ENCODE peak calls at places on chromosomes 7 and 10, in nine cellular contexts. One of them, this sample, is unnamed.

GRCh38 chr7:152910545-152911013 is 151.0 kb downstream of the ACTR3B start:
- DNase-seq in adrenal gland: no peak
- DNase-seq in mucosa of descending colon: no peak
- DNase-seq in PC-9: no peak
- DNase-seq in uterus: no peak
- DNase-seq in HCT116: no peak
- DNase-seq in left ventricle myocardium inferior: no peak
- DNase-seq in stomach: no peak
- DNase-seq in lower lobe of right lung: no peak
- DNase-seq in this sample: no peak

GRCh38 chr10:3435671-3436070 is 263.1 kb upstream of the PITRM1 start:
- DNase-seq in adrenal gland: no peak
- DNase-seq in mucosa of descending colon: no peak
- DNase-seq in PC-9: no peak
- DNase-seq in uterus: no peak
- DNase-seq in HCT116: no peak
- DNase-seq in left ventricle myocardium inferior: no peak
- DNase-seq in stomach: no peak
- DNase-seq in lower lobe of right lung: no peak
- DNase-seq in this sample: no peak

GRCh38 chr7:114218283-114218682 is 196.3 kb upstream of the FOXP2 start:
- DNase-seq in adrenal gland: no peak
- DNase-seq in mucosa of descending colon: no peak
- DNase-seq in PC-9: no peak
- DNase-seq in uterus: no peak
- DNase-seq in HCT116: no peak
- DNase-seq in left ventricle myocardium inferior: no peak
- DNase-seq in stomach: no peak
- DNase-seq in lower lobe of right lung: no peak
- DNase-seq in this sample: no peak

GRCh38 chr7:753190-753589 is 26.1 kb upstream of the PRKAR1B start:
- DNase-seq in adrenal gland: no peak
- DNase-seq in mucosa of descending colon: peak; percentile 22
- DNase-seq in PC-9: no peak
- DNase-seq in uterus: no peak
- DNase-seq in HCT116: no peak
- DNase-seq in left ventricle myocardium inferior: no peak
- DNase-seq in stomach: no peak
- DNase-seq in lower lobe of right lung: peak; percentile 31
- DNase-seq in this sample: no peak

GRCh38 chr10:44253769-44254462 is 131.0 kb downstream of the CXCL12 start:
- DNase-seq in adrenal gland: peak; percentile 51
- DNase-seq in mucosa of descending colon: no peak
- DNase-seq in PC-9: no peak
- DNase-seq in uterus: peak; percentile 36
- DNase-seq in HCT116: no peak
- DNase-seq in left ventricle myocardium inferior: peak; percentile 71
- DNase-seq in stomach: no peak
- DNase-seq in lower lobe of right lung: peak; percentile 65
- DNase-seq in this sample: no peak

GRCh38 chr7:109950256-109950655 is 1140.7 kb upstream of the LRRN3 start:
- DNase-seq in adrenal gland: no peak
- DNase-seq in mucosa of descending colon: no peak
- DNase-seq in PC-9: no peak
- DNase-seq in uterus: no peak
- DNase-seq in HCT116: no peak
- DNase-seq in left ventricle myocardium inferior: no peak
- DNase-seq in stomach: no peak
- DNase-seq in lower lobe of right lung: no peak
- DNase-seq in this sample: no peak

GRCh38 chr7:43847496-43847895 is 21.8 kb downstream of the MRPS24 start:
- DNase-seq in adrenal gland: no peak
- DNase-seq in mucosa of descending colon: no peak
- DNase-seq in PC-9: no peak
- DNase-seq in uterus: no peak
- DNase-seq in HCT116: no peak
- DNase-seq in left ventricle myocardium inferior: no peak
- DNase-seq in stomach: no peak
- DNase-seq in lower lobe of right lung: no peak
- DNase-seq in this sample: no peak

GRCh38 chr7:70389752-70390151 is 742.2 kb upstream of the GALNT17 start:
- DNase-seq in adrenal gland: no peak
- DNase-seq in mucosa of descending colon: no peak
- DNase-seq in PC-9: no peak
- DNase-seq in uterus: no peak
- DNase-seq in HCT116: no peak
- DNase-seq in left ventricle myocardium inferior: no peak
- DNase-seq in stomach: no peak
- DNase-seq in lower lobe of right lung: no peak
- DNase-seq in this sample: no peak

GRCh38 chr10:101305241-101306230 is 48.4 kb upstream of the BTRC start:
- DNase-seq in adrenal gland: no peak
- DNase-seq in mucosa of descending colon: no peak
- DNase-seq in PC-9: no peak
- DNase-seq in uterus: no peak
- DNase-seq in HCT116: no peak
- DNase-seq in left ventricle myocardium inferior: no peak
- DNase-seq in stomach: no peak
- DNase-seq in lower lobe of right lung: no peak
- DNase-seq in this sample: no peak

GRCh38 chr10:101311440-101312067 is 42.4 kb upstream of the BTRC start:
- DNase-seq in adrenal gland: peak; percentile 18
- DNase-seq in mucosa of descending colon: no peak
- DNase-seq in PC-9: no peak
- DNase-seq in uterus: no peak
- DNase-seq in HCT116: no peak
- DNase-seq in left ventricle myocardium inferior: no peak
- DNase-seq in stomach: no peak
- DNase-seq in lower lobe of right lung: no peak
- DNase-seq in this sample: no peak

GRCh38 chr10:101308051-101308450 is 45.9 kb upstream of the BTRC start:
- DNase-seq in adrenal gland: no peak
- DNase-seq in mucosa of descending colon: no peak
- DNase-seq in PC-9: no peak
- DNase-seq in uterus: no peak
- DNase-seq in HCT116: no peak
- DNase-seq in left ventricle myocardium inferior: no peak
- DNase-seq in stomach: no peak
- DNase-seq in lower lobe of right lung: no peak
- DNase-seq in this sample: no peak

GRCh38 chr10:101310528-101311439 is 43.2 kb upstream of the BTRC start:
- DNase-seq in adrenal gland: no peak
- DNase-seq in mucosa of descending colon: no peak
- DNase-seq in PC-9: no peak
- DNase-seq in uterus: no peak
- DNase-seq in HCT116: no peak
- DNase-seq in left ventricle myocardium inferior: peak; percentile 24
- DNase-seq in stomach: peak; percentile 47
- DNase-seq in lower lobe of right lung: no peak
- DNase-seq in this sample: no peak
- H3K4me3 ChIP-seq in adrenal gland: no peak overlapping the region
- H3K4me3 ChIP-seq in mucosa of descending colon: no peak overlapping the region
- H3K4me3 ChIP-seq in PC-9: no peak overlapping the region
- H3K4me3 ChIP-seq in uterus: peak overlapping the region; percentile 11
- H3K4me3 ChIP-seq in HCT116: no peak overlapping the region
- H3K4me3 ChIP-seq in left ventricle myocardium inferior: peak overlapping the region; percentile 62
- H3K4me3 ChIP-seq in stomach: peak overlapping the region; percentile 31
- H3K4me3 ChIP-seq in lower lobe of right lung: no peak overlapping the region
- H3K4me3 ChIP-seq in this sample: no peak overlapping the region

GRCh38 chr10:102624751-102625330 is 19.4 kb upstream of the TRIM8 start:
- DNase-seq in adrenal gland: no peak
- DNase-seq in mucosa of descending colon: no peak
- DNase-seq in PC-9: no peak
- DNase-seq in uterus: no peak
- DNase-seq in HCT116: no peak
- DNase-seq in left ventricle myocardium inferior: peak; percentile 2
- DNase-seq in stomach: no peak
- DNase-seq in lower lobe of right lung: peak; percentile 10
- DNase-seq in this sample: no peak

GRCh38 chr10:102624094-102624493 is 20.2 kb upstream of the TRIM8 start:
- DNase-seq in adrenal gland: no peak
- DNase-seq in mucosa of descending colon: no peak
- DNase-seq in PC-9: no peak
- DNase-seq in uterus: no peak
- DNase-seq in HCT116: no peak
- DNase-seq in left ventricle myocardium inferior: peak; percentile 10
- DNase-seq in stomach: no peak
- DNase-seq in lower lobe of right lung: no peak
- DNase-seq in this sample: no peak

GRCh38 chr10:102627141-102627445 is 17.2 kb upstream of the TRIM8 start:
- DNase-seq in adrenal gland: no peak
- DNase-seq in mucosa of descending colon: no peak
- DNase-seq in PC-9: no peak
- DNase-seq in uterus: no peak
- DNase-seq in HCT116: no peak
- DNase-seq in left ventricle myocardium inferior: no peak
- DNase-seq in stomach: no peak
- DNase-seq in lower lobe of right lung: no peak
- DNase-seq in this sample: no peak

GRCh38 chr10:102627446-102628293 is 16.6 kb upstream of the TRIM8 start:
- DNase-seq in adrenal gland: no peak
- DNase-seq in mucosa of descending colon: peak; percentile 60
- DNase-seq in PC-9: no peak
- DNase-seq in uterus: peak; percentile 80
- DNase-seq in HCT116: no peak
- DNase-seq in left ventricle myocardium inferior: peak; percentile 49
- DNase-seq in stomach: no peak
- DNase-seq in lower lobe of right lung: peak; percentile 62
- DNase-seq in this sample: no peak

DNA sequence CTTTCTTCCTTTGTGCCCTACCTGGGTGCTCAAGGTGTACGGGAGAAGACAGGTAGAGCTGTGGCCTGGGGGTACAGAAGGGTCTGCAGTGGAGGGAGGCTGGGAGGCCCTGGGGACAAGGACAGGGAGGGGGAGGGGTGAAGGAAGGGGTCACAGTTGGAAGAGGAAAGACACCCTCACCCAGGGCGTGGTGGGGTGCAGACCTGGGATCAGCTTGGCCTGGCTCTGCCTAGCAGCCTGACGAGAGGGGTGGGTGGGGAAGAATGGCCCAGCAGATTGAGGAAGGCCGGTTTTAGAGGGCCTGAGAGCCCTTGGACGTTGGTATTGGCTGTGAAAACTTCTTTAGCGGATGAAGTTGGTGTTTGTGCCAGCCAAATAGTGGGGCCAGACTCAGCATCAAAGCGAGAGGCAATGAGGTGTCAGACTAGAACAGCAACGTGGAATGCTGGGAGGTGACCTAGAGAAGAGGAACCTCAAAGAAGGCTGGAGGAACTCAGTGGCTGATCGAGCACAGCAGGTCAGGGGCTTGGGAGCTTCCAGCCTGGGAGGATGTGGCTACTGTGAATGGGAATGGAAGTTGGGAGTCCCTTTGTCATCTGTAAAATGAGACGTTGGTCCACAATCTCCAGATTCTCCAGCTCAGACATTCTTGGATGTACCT is 18.1 kb upstream of the TRIM8 start:
- DNase-seq in adrenal gland: no peak
- DNase-seq in mucosa of descending colon: no peak
- DNase-seq in PC-9: no peak
- DNase-seq in uterus: no peak
- DNase-seq in HCT116: no peak
- DNase-seq in left ventricle myocardium inferior: no peak
- DNase-seq in stomach: no peak
- DNase-seq in lower lobe of right lung: peak; percentile 32
- DNase-seq in this sample: no peak
- H3K4me1 ChIP-seq in adrenal gland: peaks cover 14% of the 10 kb centered on the region
- H3K4me1 ChIP-seq in mucosa of descending colon: peaks cover 4% of the 10 kb centered on the region
- H3K4me1 ChIP-seq in PC-9: peaks cover 41% of the 10 kb centered on the region
- H3K4me1 ChIP-seq in uterus: peaks cover 16% of the 10 kb centered on the region
- H3K4me1 ChIP-seq in HCT116: peaks cover 51% of the 10 kb centered on the region
- H3K4me1 ChIP-seq in left ventricle myocardium inferior: peaks cover 83% of the 10 kb centered on the region
- H3K4me1 ChIP-seq in stomach: peaks cover 77% of the 10 kb centered on the region
- H3K4me1 ChIP-seq in lower lobe of right lung: peaks cover 64% of the 10 kb centered on the region
- H3K4me1 ChIP-seq in this sample: peaks cover 24% of the 10 kb centered on the region

GRCh38 chr10:96560489-96560888 is 26.3 kb downstream of the TM9SF3 start:
- DNase-seq in adrenal gland: no peak
- DNase-seq in mucosa of descending colon: no peak
- DNase-seq in PC-9: no peak
- DNase-seq in uterus: no peak
- DNase-seq in HCT116: no peak
- DNase-seq in left ventricle myocardium inferior: no peak
- DNase-seq in stomach: no peak
- DNase-seq in lower lobe of right lung: no peak
- DNase-seq in this sample: no peak

GRCh38 chr10:96556003-96556402 is 30.8 kb downstream of the TM9SF3 start:
- DNase-seq in adrenal gland: peak; percentile 8
- DNase-seq in mucosa of descending colon: no peak
- DNase-seq in PC-9: no peak
- DNase-seq in uterus: no peak
- DNase-seq in HCT116: no peak
- DNase-seq in left ventricle myocardium inferior: no peak
- DNase-seq in stomach: no peak
- DNase-seq in lower lobe of right lung: no peak
- DNase-seq in this sample: no peak

GRCh38 chr10:96565774-96566173 is 21.0 kb downstream of the TM9SF3 start:
- DNase-seq in adrenal gland: no peak
- DNase-seq in mucosa of descending colon: no peak
- DNase-seq in PC-9: no peak
- DNase-seq in uterus: no peak
- DNase-seq in HCT116: no peak
- DNase-seq in left ventricle myocardium inferior: no peak
- DNase-seq in stomach: no peak
- DNase-seq in lower lobe of right lung: no peak
- DNase-seq in this sample: no peak

DNA sequence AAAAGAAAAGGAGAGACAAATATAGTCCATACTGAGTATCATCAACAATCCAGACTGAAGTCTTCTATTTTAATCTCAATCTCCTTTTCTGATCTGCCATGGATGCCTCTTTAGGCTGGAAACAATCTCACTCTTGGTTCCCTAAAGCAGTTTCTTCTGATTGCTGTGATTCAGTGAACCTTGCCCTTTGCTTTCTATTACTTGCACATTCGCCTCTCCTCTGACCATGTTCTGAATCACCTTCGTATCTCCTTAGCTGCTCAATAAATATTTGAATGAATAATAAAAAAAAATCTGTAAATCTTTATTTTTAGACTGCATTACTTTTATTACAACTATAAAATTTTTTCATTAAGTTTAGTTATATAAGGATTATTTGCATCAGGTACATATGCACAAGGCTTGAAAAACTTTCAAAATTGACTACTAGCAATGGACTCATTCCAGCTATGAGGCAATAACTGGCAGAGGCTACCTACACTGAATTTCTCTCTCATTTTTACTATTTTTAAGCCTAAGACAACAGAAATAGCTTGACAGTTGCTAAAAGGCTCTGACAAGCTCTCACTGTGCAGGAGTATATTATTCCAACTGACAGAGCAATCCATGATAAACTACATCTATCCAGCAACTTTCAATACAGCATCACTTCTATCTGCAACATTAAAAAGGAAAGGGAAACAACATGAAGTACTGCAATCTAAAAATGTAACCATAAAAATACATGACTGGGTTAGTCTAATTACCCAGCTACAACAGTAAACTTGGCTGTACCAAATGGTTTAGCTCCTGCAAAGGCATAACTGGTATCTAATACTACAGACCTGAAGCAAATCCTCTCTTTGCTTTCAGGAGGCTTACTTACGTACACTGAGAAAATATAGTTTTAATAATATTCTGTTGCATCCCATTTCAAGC is 25.6 kb downstream of the TM9SF3 start:
- DNase-seq in adrenal gland: peak; percentile 7
- DNase-seq in mucosa of descending colon: no peak
- DNase-seq in PC-9: no peak
- DNase-seq in uterus: no peak
- DNase-seq in HCT116: no peak
- DNase-seq in left ventricle myocardium inferior: no peak
- DNase-seq in stomach: no peak
- DNase-seq in lower lobe of right lung: no peak
- DNase-seq in this sample: no peak
- H3K9me3 ChIP-seq in adrenal gland: no peaks in the 10 kb centered on the region
- H3K9me3 ChIP-seq in mucosa of descending colon: no peaks in the 10 kb centered on the region
- H3K9me3 ChIP-seq in PC-9: no peaks in the 10 kb centered on the region
- H3K9me3 ChIP-seq in uterus: no peaks in the 10 kb centered on the region
- H3K9me3 ChIP-seq in HCT116: no peaks in the 10 kb centered on the region
- H3K9me3 ChIP-seq in left ventricle myocardium inferior: no peaks in the 10 kb centered on the region
- H3K9me3 ChIP-seq in stomach: no peaks in the 10 kb centered on the region
- H3K9me3 ChIP-seq in lower lobe of right lung: no peaks in the 10 kb centered on the region
- H3K9me3 ChIP-seq in this sample: no peaks in the 10 kb centered on the region

DNA sequence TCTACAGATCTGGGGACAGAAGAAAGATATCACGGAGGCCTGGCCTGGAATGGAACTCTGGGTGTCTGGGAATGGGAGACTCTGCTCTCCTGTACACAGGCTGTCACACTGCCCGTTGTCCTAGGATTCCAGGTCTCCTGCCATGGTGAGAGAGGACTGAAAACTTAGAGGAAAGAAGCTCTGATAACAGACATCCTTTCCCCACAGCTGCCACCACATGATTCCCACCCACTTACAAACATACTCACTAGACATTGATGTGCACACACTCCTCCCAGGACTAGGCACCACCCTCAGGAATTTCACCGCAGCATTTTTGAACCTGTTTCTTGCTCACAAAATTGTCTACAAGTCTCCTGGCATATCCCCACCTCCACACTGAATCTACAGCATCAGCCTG is 5.7 kb downstream of the ZNF92 start:
- DNase-seq in adrenal gland: no peak
- DNase-seq in mucosa of descending colon: no peak
- DNase-seq in PC-9: no peak
- DNase-seq in uterus: no peak
- DNase-seq in HCT116: no peak
- DNase-seq in left ventricle myocardium inferior: no peak
- DNase-seq in stomach: no peak
- DNase-seq in lower lobe of right lung: no peak
- DNase-seq in this sample: no peak
- H3K4me3 ChIP-seq in adrenal gland: no peak overlapping the region
- H3K4me3 ChIP-seq in mucosa of descending colon: no peak overlapping the region
- H3K4me3 ChIP-seq in PC-9: no peak overlapping the region
- H3K4me3 ChIP-seq in uterus: no peak overlapping the region
- H3K4me3 ChIP-seq in HCT116: no peak overlapping the region
- H3K4me3 ChIP-seq in left ventricle myocardium inferior: no peak overlapping the region
- H3K4me3 ChIP-seq in stomach: no peak overlapping the region
- H3K4me3 ChIP-seq in lower lobe of right lung: no peak overlapping the region
- H3K4me3 ChIP-seq in this sample: no peak overlapping the region

This sample was measured in iPS DF 6.9.